ENCODE peak calls at places on chromosome 10, in seven cellular contexts. T is NCI-H146; I is nucleus accumbens; A is cardiac muscle cell; M is caudate nucleus; L is stimulated activated CD4-positive, alpha-beta T cell treated with anti-CD3 and anti-CD28 coated beads, Interleukin-2, amount 100 ng/mL, for 24 hours; Q is ascending aorta. B is an unnamed sample.

GRCh38 chr10:126892873-126893175 is 12.4 kb upstream of the DOCK1 start:
- DNase-seq in T (no peak), I (no peak), A (no peak), M (no peak), L (no peak), Q (no peak), B (no peak)

GRCh38 chr10:61941202-61941651 is 39.7 kb downstream of the ARID5B start:
- DNase-seq in T (no peak), I (no peak), A (no peak), M (no peak), L (no peak), Q (no peak), B (no peak)

GRCh38 chr10:44995914-44996633 is 4.6 kb upstream of the ZNF22 start:
- DNase-seq in T (no peak), I (peak; percentile 53), A (peak; percentile 80), M (no peak), L (no peak), Q (no peak), B (no peak)

GRCh38 chr10:103666109-103666508 is 172.6 kb downstream of the NEURL1 start:
- DNase-seq in T (peak; percentile 28), I (peak; percentile 2), A (peak; percentile 60), M (no peak), L (no peak), Q (no peak), B (peak; percentile 20)

GRCh38 chr10:79286318-79286951 is 60.8 kb upstream of the PPIF start:
- DNase-seq in T (no peak), I (peak; percentile 57), A (peak; percentile 28), M (peak; percentile 45), L (peak; percentile 72), Q (peak; percentile 71), B (no peak)

GRCh38 chr10:78412605-78413004 is 378.9 kb downstream of the RPS24 start:
- DNase-seq in T (no peak), I (no peak), A (no peak), M (no peak), L (no peak), Q (no peak), B (no peak)

GRCh38 chr10:112775892-112776679 is 174.0 kb upstream of the TCF7L2 start:
- DNase-seq in T (peak; percentile 91), I (no peak), A (no peak), M (no peak), L (no peak), Q (no peak), B (peak; percentile 34)

GRCh38 chr10:132744839-132745238 is 41.1 kb downstream of the NKX6-2 start:
- DNase-seq in T (no peak), I (no peak), A (no peak), M (no peak), L (no peak), Q (no peak), B (no peak)

GRCh38 chr10:62109532-62110293 is 158.9 kb downstream of the RTKN2 start:
- DNase-seq in T (no peak), I (no peak), A (no peak), M (no peak), L (no peak), Q (no peak), B (no peak)

GRCh38 chr10:14459670-14460069 is 128.9 kb upstream of the FRMD4A start:
- DNase-seq in T (no peak), I (no peak), A (peak; percentile 4), M (no peak), L (no peak), Q (no peak), B (no peak)

GRCh38 chr10:129972145-129972965 is 8.3 kb upstream of the EBF3 start:
- DNase-seq in T (no peak), I (no peak), A (no peak), M (no peak), L (no peak), Q (no peak), B (no peak)

GRCh38 chr10:128734734-128735133 is 608.5 kb upstream of the MKI67 start:
- DNase-seq in T (no peak), I (no peak), A (no peak), M (no peak), L (no peak), Q (no peak), B (no peak)

GRCh38 chr10:73183882-73184281 is 16.0 kb downstream of the FAM149B1 start:
- DNase-seq in T (no peak), I (no peak), A (peak; percentile 68), M (no peak), L (no peak), Q (no peak), B (no peak)

GRCh38 chr10:131896403-131896802 is 4.4 kb upstream of the PPP2R2D start:
- DNase-seq in T (no peak), I (no peak), A (no peak), M (no peak), L (no peak), Q (no peak), B (no peak)

GRCh38 chr10:130954326-130954905 is 357.1 kb downstream of the TCERG1L start:
- DNase-seq in T (no peak), I (no peak), A (no peak), M (no peak), L (no peak), Q (no peak), B (no peak)

GRCh38 chr10:48496831-48497792 is 107.8 kb downstream of the ARHGAP22 start:
- DNase-seq in T (no peak), I (no peak), A (peak; percentile 77), M (no peak), L (no peak), Q (no peak), B (peak; percentile 83)

GRCh38 chr10:73262105-73262730 is 9.8 kb upstream of the MRPS16 start:
- DNase-seq in T (no peak), I (no peak), A (peak; percentile 73), M (no peak), L (no peak), Q (no peak), B (peak; percentile 100)

GRCh38 chr10:71429929-71430328 is 33.2 kb downstream of the CDH23 start:
- DNase-seq in T (no peak), I (no peak), A (no peak), M (no peak), L (no peak), Q (no peak), B (no peak)

GRCh38 chr10:24463683-24464426 is 254.9 kb downstream of the KIAA1217 start:
- DNase-seq in T (no peak), I (no peak), A (peak; percentile 73), M (no peak), L (peak; percentile 27), Q (no peak), B (peak; percentile 96)

GRCh38 chr10:47041401-47042198 is 130.4 kb downstream of the PTPN20 start:
- DNase-seq in T (no peak), I (no peak), A (no peak), M (no peak), L (no peak), Q (no peak), B (no peak)

GRCh38 chr10:63614371-63614891 is 93.2 kb downstream of the REEP3 start:
- DNase-seq in T (no peak), I (peak; percentile 17), A (peak; percentile 60), M (no peak), L (no peak), Q (no peak), B (no peak)

GRCh38 chr10:12483996-12484944 is 134.9 kb downstream of the CAMK1D start:
- DNase-seq in T (peak; percentile 94), I (no peak), A (no peak), M (no peak), L (no peak), Q (no peak), B (no peak)

GRCh38 chr10:22321156-22321711 is 335 bp downstream of the BMI1 start:
- DNase-seq in T (peak; percentile 82), I (peak; percentile 75), A (peak; percentile 88), M (no peak), L (peak; percentile 72), Q (no peak), B (peak; percentile 70)

GRCh38 chr10:86645111-86645445 is 9.3 kb upstream of the OPN4 start:
- DNase-seq in T (no peak), I (no peak), A (no peak), M (no peak), L (no peak), Q (no peak), B (no peak)

GRCh38 chr10:26367771-26368170 is 70.4 kb upstream of the APBB1IP start:
- DNase-seq in T (no peak), I (no peak), A (peak; percentile 32), M (no peak), L (peak; percentile 44), Q (no peak), B (peak; percentile 40)

GRCh38 chr10:131431541-131431940 is 120.0 kb upstream of the TCERG1L start:
- DNase-seq in T (no peak), I (no peak), A (no peak), M (no peak), L (no peak), Q (no peak), B (no peak)

GRCh38 chr10:31083765-31084184 is 52.1 kb upstream of the ZNF438 start:
- DNase-seq in T (no peak), I (no peak), A (peak; percentile 59), M (peak; percentile 9), L (peak; percentile 72), Q (no peak), B (peak; percentile 74)

GRCh38 chr10:30359373-30360206 is 10.5 kb upstream of the MTPAP start:
- DNase-seq in T (peak; percentile 84), I (peak; percentile 18), A (peak; percentile 65), M (no peak), L (peak; percentile 73), Q (no peak), B (peak; percentile 56)

GRCh38 chr10:68110027-68110426 is 739 bp downstream of the MYPN start:
- DNase-seq in T (no peak), I (no peak), A (peak; percentile 12), M (no peak), L (no peak), Q (no peak), B (no peak)

B was measured in PC-3.